ENCODE peak calls at places on chromosomes 11 and 22, in nine cellular contexts. One of them, this sample, is unnamed.

GRCh38 chr11:68375337-68375736 is 62.9 kb downstream of the LRP5 start:
- DNase-seq in H9: no peak
- DNase-seq in GM23338: no peak
- DNase-seq in Karpas-422: no peak
- DNase-seq in IMR-90: no peak
- DNase-seq in HepG2: no peak
- DNase-seq in MM.1S: no peak
- DNase-seq in PC-3: no peak
- DNase-seq in fibroblast of lung: no peak
- DNase-seq in this sample: no peak

GRCh38 chr11:128653828-128654231 is 40.0 kb upstream of the FLI1 start:
- DNase-seq in H9: peak; percentile 83
- DNase-seq in GM23338: peak; percentile 65
- DNase-seq in Karpas-422: no peak
- DNase-seq in IMR-90: peak; percentile 75
- DNase-seq in HepG2: no peak
- DNase-seq in MM.1S: no peak
- DNase-seq in PC-3: peak; percentile 90
- DNase-seq in fibroblast of lung: no peak
- DNase-seq in this sample: peak; percentile 42

GRCh38 chr11:61529537-61530225 is 21.1 kb downstream of the LRRC10B start:
- DNase-seq in H9: no peak
- DNase-seq in GM23338: no peak
- DNase-seq in Karpas-422: no peak
- DNase-seq in IMR-90: no peak
- DNase-seq in HepG2: peak; percentile 58
- DNase-seq in MM.1S: no peak
- DNase-seq in PC-3: no peak
- DNase-seq in fibroblast of lung: peak; percentile 65
- DNase-seq in this sample: no peak

GRCh38 chr11:774873-775592 is 2.3 kb downstream of the GATD1 start:
- DNase-seq in H9: peak; percentile 33
- DNase-seq in GM23338: no peak
- DNase-seq in Karpas-422: no peak
- DNase-seq in IMR-90: peak; percentile 33
- DNase-seq in HepG2: no peak
- DNase-seq in MM.1S: peak; percentile 4
- DNase-seq in PC-3: peak; percentile 67
- DNase-seq in fibroblast of lung: no peak
- DNase-seq in this sample: peak; percentile 1

GRCh38 chr11:75271730-75272129 is 31.2 kb downstream of the TPBGL start:
- DNase-seq in H9: no peak
- DNase-seq in GM23338: no peak
- DNase-seq in Karpas-422: no peak
- DNase-seq in IMR-90: no peak
- DNase-seq in HepG2: no peak
- DNase-seq in MM.1S: no peak
- DNase-seq in PC-3: no peak
- DNase-seq in fibroblast of lung: no peak
- DNase-seq in this sample: no peak

GRCh38 chr11:88813233-88813915 is 252.4 kb downstream of the GRM5 start:
- DNase-seq in H9: no peak
- DNase-seq in GM23338: peak; percentile 22
- DNase-seq in Karpas-422: no peak
- DNase-seq in IMR-90: no peak
- DNase-seq in HepG2: no peak
- DNase-seq in MM.1S: peak; percentile 22
- DNase-seq in PC-3: no peak
- DNase-seq in fibroblast of lung: no peak
- DNase-seq in this sample: peak; percentile 12

GRCh38 chr22:49677495-49677889 is 150.2 kb downstream of the BRD1 start:
- DNase-seq in H9: peak; percentile 26
- DNase-seq in GM23338: no peak
- DNase-seq in Karpas-422: no peak
- DNase-seq in IMR-90: no peak
- DNase-seq in HepG2: no peak
- DNase-seq in MM.1S: no peak
- DNase-seq in PC-3: no peak
- DNase-seq in fibroblast of lung: no peak
- DNase-seq in this sample: no peak

GRCh38 chr22:38203855-38204497 is 2.2 kb downstream of the MAFF start:
- DNase-seq in H9: no peak
- DNase-seq in GM23338: no peak
- DNase-seq in Karpas-422: no peak
- DNase-seq in IMR-90: peak; percentile 83
- DNase-seq in HepG2: no peak
- DNase-seq in MM.1S: no peak
- DNase-seq in PC-3: peak; percentile 40
- DNase-seq in fibroblast of lung: peak; percentile 39
- DNase-seq in this sample: no peak

GRCh38 chr11:20113147-20113435 is 47.2 kb downstream of the DBX1 start:
- DNase-seq in H9: no peak
- DNase-seq in GM23338: no peak
- DNase-seq in Karpas-422: no peak
- DNase-seq in IMR-90: no peak
- DNase-seq in HepG2: no peak
- DNase-seq in MM.1S: no peak
- DNase-seq in PC-3: no peak
- DNase-seq in fibroblast of lung: no peak
- DNase-seq in this sample: no peak

GRCh38 chr22:24486501-24486921 is 8.6 kb upstream of the UPB1 start:
- DNase-seq in H9: no peak
- DNase-seq in GM23338: no peak
- DNase-seq in Karpas-422: peak; percentile 74
- DNase-seq in IMR-90: peak; percentile 82
- DNase-seq in HepG2: peak; percentile 44
- DNase-seq in MM.1S: no peak
- DNase-seq in PC-3: peak; percentile 78
- DNase-seq in fibroblast of lung: peak; percentile 53
- DNase-seq in this sample: no peak

GRCh38 chr11:87666730-87667129 is 508.5 kb downstream of the RAB38 start:
- DNase-seq in H9: no peak
- DNase-seq in GM23338: no peak
- DNase-seq in Karpas-422: peak; percentile 81
- DNase-seq in IMR-90: no peak
- DNase-seq in HepG2: no peak
- DNase-seq in MM.1S: no peak
- DNase-seq in PC-3: no peak
- DNase-seq in fibroblast of lung: no peak
- DNase-seq in this sample: no peak

GRCh38 chr11:26335903-26336302 is 4.0 kb downstream of the ANO3 start:
- DNase-seq in H9: no peak
- DNase-seq in GM23338: no peak
- DNase-seq in Karpas-422: no peak
- DNase-seq in IMR-90: no peak
- DNase-seq in HepG2: no peak
- DNase-seq in MM.1S: no peak
- DNase-seq in PC-3: no peak
- DNase-seq in fibroblast of lung: peak; percentile 32
- DNase-seq in this sample: no peak

GRCh38 chr11:35106595-35106994 is 32.4 kb upstream of the CD44 start:
- DNase-seq in H9: no peak
- DNase-seq in GM23338: no peak
- DNase-seq in Karpas-422: peak; percentile 82
- DNase-seq in IMR-90: no peak
- DNase-seq in HepG2: no peak
- DNase-seq in MM.1S: peak; percentile 75
- DNase-seq in PC-3: no peak
- DNase-seq in fibroblast of lung: no peak
- DNase-seq in this sample: no peak

GRCh38 chr22:50178871-50179869 is 6.5 kb upstream of the TRABD start:
- DNase-seq in H9: no peak
- DNase-seq in GM23338: no peak
- DNase-seq in Karpas-422: peak; percentile 31
- DNase-seq in IMR-90: no peak
- DNase-seq in HepG2: no peak
- DNase-seq in MM.1S: no peak
- DNase-seq in PC-3: no peak
- DNase-seq in fibroblast of lung: no peak
- DNase-seq in this sample: no peak

GRCh38 chr22:25410849-25411248 is 153.6 kb upstream of the GRK3 start:
- DNase-seq in H9: no peak
- DNase-seq in GM23338: no peak
- DNase-seq in Karpas-422: no peak
- DNase-seq in IMR-90: no peak
- DNase-seq in HepG2: no peak
- DNase-seq in MM.1S: peak; percentile 43
- DNase-seq in PC-3: no peak
- DNase-seq in fibroblast of lung: no peak
- DNase-seq in this sample: no peak

GRCh38 chr22:47213571-47214230 is 451.3 kb downstream of the TBC1D22A start:
- DNase-seq in H9: peak; percentile 40
- DNase-seq in GM23338: peak; percentile 34
- DNase-seq in Karpas-422: peak; percentile 86
- DNase-seq in IMR-90: no peak
- DNase-seq in HepG2: peak; percentile 14
- DNase-seq in MM.1S: peak; percentile 54
- DNase-seq in PC-3: peak; percentile 61
- DNase-seq in fibroblast of lung: peak; percentile 20
- DNase-seq in this sample: peak; percentile 15

GRCh38 chr11:85048801-85049200 is 578.3 kb downstream of the DLG2 start:
- DNase-seq in H9: no peak
- DNase-seq in GM23338: no peak
- DNase-seq in Karpas-422: no peak
- DNase-seq in IMR-90: no peak
- DNase-seq in HepG2: no peak
- DNase-seq in MM.1S: no peak
- DNase-seq in PC-3: no peak
- DNase-seq in fibroblast of lung: no peak
- DNase-seq in this sample: no peak

DNA sequence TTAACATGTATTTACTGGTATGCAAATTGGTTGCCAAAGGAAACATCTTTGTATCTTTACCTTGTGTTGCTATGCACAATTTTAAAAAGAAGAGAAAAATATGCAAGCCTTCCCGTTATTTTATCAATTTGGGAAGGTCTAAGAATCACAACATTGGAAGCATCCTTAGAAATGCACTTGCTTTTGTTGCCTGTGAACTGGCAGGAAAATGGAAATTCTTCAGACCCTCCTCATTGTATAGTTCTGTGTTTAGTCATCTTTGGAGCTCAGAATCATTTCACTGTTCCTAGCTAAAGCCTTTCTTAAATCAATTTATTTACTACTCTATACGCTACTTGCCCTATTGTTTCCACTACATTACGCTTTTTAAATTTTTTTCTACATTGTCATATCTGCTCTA is 574.5 kb downstream of the DLG2 start:
- DNase-seq in H9: no peak
- DNase-seq in GM23338: no peak
- DNase-seq in Karpas-422: no peak
- DNase-seq in IMR-90: peak; percentile 7
- DNase-seq in HepG2: no peak
- DNase-seq in MM.1S: no peak
- DNase-seq in PC-3: no peak
- DNase-seq in fibroblast of lung: no peak
- DNase-seq in this sample: no peak
- H2AFZ ChIP-seq in H9: no peak overlapping the region
- H2AFZ ChIP-seq in GM23338: no peak overlapping the region
- H2AFZ ChIP-seq in Karpas-422: no peak overlapping the region
- H2AFZ ChIP-seq in IMR-90: no peak overlapping the region
- H2AFZ ChIP-seq in HepG2: no peak overlapping the region
- H2AFZ ChIP-seq in MM.1S: no peak overlapping the region
- H2AFZ ChIP-seq in PC-3: no peak overlapping the region
- H2AFZ ChIP-seq in fibroblast of lung: no peak overlapping the region
- H2AFZ ChIP-seq in this sample: no peak overlapping the region

DNA sequence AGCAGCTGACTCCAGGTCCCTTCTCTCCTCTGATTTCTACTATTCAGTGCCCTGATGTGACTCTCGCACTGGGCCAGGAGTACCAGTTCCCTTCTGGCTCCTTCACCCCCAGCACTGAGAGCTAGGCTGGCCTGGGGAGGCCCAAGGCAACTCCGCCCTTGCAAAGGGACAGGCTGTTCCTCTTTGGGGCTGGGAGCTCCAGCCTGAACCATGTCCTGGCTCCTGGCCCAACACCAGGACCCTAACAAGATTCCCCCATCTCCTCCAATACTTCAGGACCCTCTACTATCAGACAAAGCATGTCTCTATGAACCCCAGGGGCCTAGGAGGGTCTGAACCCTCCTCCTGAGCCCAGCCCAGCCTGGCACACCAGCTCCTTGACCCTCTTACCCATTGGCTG is 12.6 kb downstream of the CREB3L1 start:
- DNase-seq in H9: no peak
- DNase-seq in GM23338: no peak
- DNase-seq in Karpas-422: no peak
- DNase-seq in IMR-90: no peak
- DNase-seq in HepG2: no peak
- DNase-seq in MM.1S: no peak
- DNase-seq in PC-3: no peak
- DNase-seq in fibroblast of lung: no peak
- DNase-seq in this sample: no peak
- H3K4me1 ChIP-seq in H9: peaks cover 17% of the 10 kb centered on the region
- H3K4me1 ChIP-seq in GM23338: peaks cover 52% of the 10 kb centered on the region
- H3K4me1 ChIP-seq in Karpas-422: no peaks in the 10 kb centered on the region
- H3K4me1 ChIP-seq in IMR-90: peaks cover 53% of the 10 kb centered on the region
- H3K4me1 ChIP-seq in HepG2: peaks cover 16% of the 10 kb centered on the region
- H3K4me1 ChIP-seq in MM.1S: no peaks in the 10 kb centered on the region
- H3K4me1 ChIP-seq in PC-3: peaks cover 27% of the 10 kb centered on the region
- H3K4me1 ChIP-seq in fibroblast of lung: peaks cover 55% of the 10 kb centered on the region
- H3K4me1 ChIP-seq in this sample: peaks cover 28% of the 10 kb centered on the region

DNA sequence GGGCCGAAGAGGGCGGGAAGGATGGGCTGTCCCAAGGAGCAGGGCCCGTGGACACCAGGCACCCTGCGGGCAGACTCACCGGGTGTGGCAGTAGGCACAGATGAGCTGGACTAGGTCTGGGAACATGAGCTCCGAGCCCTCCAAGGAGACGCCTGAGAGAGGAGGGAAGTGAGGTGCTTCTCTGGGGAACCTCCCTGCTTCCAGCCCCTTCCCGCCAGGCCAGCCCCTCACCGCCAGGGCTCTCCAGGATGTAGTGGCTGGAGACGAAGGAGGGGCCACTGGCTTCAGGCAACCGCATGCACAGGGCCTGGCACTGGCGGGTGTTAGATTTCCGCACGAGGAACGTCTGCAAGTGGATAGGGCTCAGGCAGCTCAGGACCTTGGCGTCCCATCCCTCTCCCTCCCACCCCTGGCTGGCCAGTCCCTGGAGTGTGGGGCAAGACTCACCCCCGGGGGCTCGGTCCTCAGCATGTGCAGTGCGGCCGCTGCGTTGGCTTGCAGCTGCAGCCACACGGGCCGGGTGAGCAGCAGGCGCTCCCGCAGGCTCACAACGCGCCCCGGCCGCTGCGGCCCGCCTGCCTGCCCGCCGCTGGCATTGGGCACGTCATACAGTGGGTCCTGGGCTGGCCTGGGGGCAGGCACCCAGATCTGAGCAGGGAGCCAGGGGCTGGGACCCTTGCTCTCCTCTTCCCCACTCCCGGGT is 552 bp downstream of the RIN1 start:
- DNase-seq in H9: peak; percentile 78
- DNase-seq in GM23338: peak; percentile 72
- DNase-seq in Karpas-422: no peak
- DNase-seq in IMR-90: peak; percentile 59
- DNase-seq in HepG2: no peak
- DNase-seq in MM.1S: no peak
- DNase-seq in PC-3: peak; percentile 58
- DNase-seq in fibroblast of lung: peak; percentile 62
- DNase-seq in this sample: peak; percentile 56
- H2AFZ ChIP-seq in H9: no peak overlapping the region
- H2AFZ ChIP-seq in GM23338: no peak overlapping the region
- H2AFZ ChIP-seq in Karpas-422: no peak overlapping the region
- H2AFZ ChIP-seq in IMR-90: peak overlapping the region; percentile 83
- H2AFZ ChIP-seq in HepG2: no peak overlapping the region
- H2AFZ ChIP-seq in MM.1S: no peak overlapping the region
- H2AFZ ChIP-seq in PC-3: peak overlapping the region; percentile 14
- H2AFZ ChIP-seq in fibroblast of lung: no peak overlapping the region
- H2AFZ ChIP-seq in this sample: no peak overlapping the region

GRCh38 chr11:3860360-3860759 is 4.9 kb downstream of the STIM1 start:
- DNase-seq in H9: no peak
- DNase-seq in GM23338: no peak
- DNase-seq in Karpas-422: no peak
- DNase-seq in IMR-90: peak; percentile 41
- DNase-seq in HepG2: no peak
- DNase-seq in MM.1S: no peak
- DNase-seq in PC-3: no peak
- DNase-seq in fibroblast of lung: no peak
- DNase-seq in this sample: no peak
- H3K4me1 ChIP-seq in H9: peaks cover 7% of the 10 kb centered on the region
- H3K4me1 ChIP-seq in GM23338: peaks cover 37% of the 10 kb centered on the region
- H3K4me1 ChIP-seq in Karpas-422: peaks cover 40% of the 10 kb centered on the region
- H3K4me1 ChIP-seq in IMR-90: peaks cover 14% of the 10 kb centered on the region
- H3K4me1 ChIP-seq in HepG2: peaks cover 69% of the 10 kb centered on the region
- H3K4me1 ChIP-seq in MM.1S: peaks cover 59% of the 10 kb centered on the region
- H3K4me1 ChIP-seq in PC-3: peaks cover 26% of the 10 kb centered on the region
- H3K4me1 ChIP-seq in fibroblast of lung: no peaks in the 10 kb centered on the region
- H3K4me1 ChIP-seq in this sample: peaks cover 21% of the 10 kb centered on the region

This sample was measured in neural progenitor cell.